ENCODE peak calls at places on chromosome 14, in nine cellular contexts. C, Z, S, A, F, Q, Y, B and L are unnamed samples.

GRCh38 chr14:105863296-105864108 is 337.1 kb downstream of the TMEM121 start:
- DNase-seq in C (no peak), B (no peak), Z (no peak), Q (peak; percentile 46), Y (peak; percentile 9), F (no peak), A (no peak), S (peak; percentile 21), L (no peak)

GRCh38 chr14:102063092-102063807 is 23.6 kb downstream of the HSP90AA1 start:
- DNase-seq in C (peak; percentile 78), Z (peak; percentile 94), Q (peak; percentile 94), A (peak; percentile 74), S (peak; percentile 90), F (peak; percentile 57), B (peak; percentile 71), Y (peak; percentile 87), L (peak; percentile 63)

GRCh38 chr14:96253140-96253539 is 2.9 kb upstream of the BDKRB1 start:
- DNase-seq in Y (no peak), A (no peak), S (no peak), B (no peak), Q (no peak), F (no peak), C (peak; percentile 96), Z (peak; percentile 92), L (no peak)

GRCh38 chr14:105097797-105098127 is 32.5 kb upstream of the GPR132 start:
- DNase-seq in A (no peak), C (no peak), B (no peak), Q (no peak), Y (no peak), F (no peak), S (no peak), Z (no peak), L (no peak)

GRCh38 chr14:73850940-73851339 is 691 bp upstream of the PTGR2 start:
- DNase-seq in Q (no peak), C (no peak), S (no peak), B (no peak), F (no peak), A (no peak), Z (peak; percentile 21), Y (no peak), L (no peak)

GRCh38 chr14:92417759-92418158 is 94.8 kb downstream of the SLC24A4 start:
- DNase-seq in Q (no peak), F (no peak), Y (no peak), S (no peak), B (no peak), Z (peak; percentile 18), C (no peak), A (no peak), L (no peak)

GRCh38 chr14:21199611-21200570 is 44.0 kb upstream of the OR5AU1 start:
- DNase-seq in S (no peak), F (no peak), Q (no peak), Z (no peak), Y (no peak), C (no peak), B (no peak), A (no peak), L (no peak)

GRCh38 chr14:90820958-90821357 is 4.7 kb upstream of the TTC7B start:
- DNase-seq in Y (peak; percentile 48), Z (peak; percentile 36), S (peak; percentile 43), A (no peak), B (peak; percentile 46), Q (no peak), C (peak; percentile 75), F (peak; percentile 52), L (no peak)

GRCh38 chr14:23360496-23360895 is 4.5 kb downstream of the EFS start:
- DNase-seq in Q (no peak), A (no peak), B (no peak), Z (no peak), Y (no peak), C (no peak), F (no peak), S (no peak), L (no peak)

GRCh38 chr14:21233457-21234076 is 35.7 kb downstream of the HNRNPC start:
- DNase-seq in Y (no peak), F (no peak), S (no peak), Z (peak; percentile 36), B (no peak), Q (no peak), C (no peak), A (peak; percentile 15), L (no peak)

GRCh38 chr14:88385212-88386101 is at the start of gene SPATA7:
- DNase-seq in C (peak; percentile 85), Y (peak; percentile 95), S (peak; percentile 94), Z (peak; percentile 94), B (peak; percentile 89), A (peak; percentile 93), F (peak; percentile 71), Q (peak; percentile 96), L (peak; percentile 92)

GRCh38 chr14:88379706-88380343 is 5.6 kb upstream of the SPATA7 start:
- DNase-seq in Y (no peak), S (no peak), B (no peak), Z (peak; percentile 10), Q (no peak), C (no peak), A (no peak), F (no peak), L (no peak)

GRCh38 chr14:88384653-88385205 is 728 bp upstream of the SPATA7 start:
- DNase-seq in B (no peak), F (no peak), Q (no peak), A (no peak), Z (peak; percentile 25), Y (no peak), C (no peak), S (no peak), L (no peak)

GRCh38 chr14:88386395-88386794 is 938 bp downstream of the SPATA7 start:
- DNase-seq in C (no peak), B (no peak), F (no peak), S (no peak), Z (no peak), A (no peak), Y (no peak), Q (no peak), L (no peak)

GRCh38 chr14:88380405-88380804 is 5.1 kb upstream of the SPATA7 start:
- DNase-seq in Q (no peak), S (no peak), B (peak; percentile 13), A (no peak), F (no peak), C (peak; percentile 2), Z (peak; percentile 47), Y (no peak), L (no peak)
- TF ChIP-seq CTCF in Q (no peak), S (no peak), B (peak; percentile 18), A (no peak), F (no peak), C (peak; percentile 19), Z (peak; percentile 38), Y (peak; percentile 10), L (peak; percentile 43)

DNA sequence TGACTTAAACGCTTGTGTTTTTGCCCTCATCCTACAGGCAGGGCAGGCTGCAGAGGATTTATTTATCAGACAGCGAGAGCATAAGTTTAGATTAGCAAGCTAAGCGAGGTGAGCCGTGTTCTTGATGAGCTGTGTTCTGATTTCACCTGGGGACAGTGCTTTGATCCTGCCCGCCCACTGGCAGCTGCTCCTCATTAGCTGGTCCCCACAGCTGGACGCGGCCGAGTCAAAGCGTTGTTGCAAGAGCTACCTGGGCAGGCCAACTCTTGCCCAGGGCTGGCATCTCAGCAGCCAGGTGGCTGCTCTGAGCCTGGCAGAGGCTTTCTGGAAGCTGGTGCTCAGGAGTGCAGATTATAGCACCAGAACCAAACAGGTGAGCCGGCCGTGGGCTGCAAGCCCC is 46.8 kb upstream of the BEGAIN start:
- DNase-seq in B (no peak), Y (no peak), A (no peak), S (no peak), F (no peak), C (no peak), Z (no peak), Q (no peak), L (no peak)
- TF ChIP-seq CTCF in B (no peak), Y (no peak), A (no peak), S (no peak), F (no peak), C (no peak), Z (no peak), Q (no peak), L (no peak)

GRCh38 chr14:68612049-68612448 is 180.8 kb downstream of the ZFP36L1 start:
- DNase-seq in A (no peak), C (no peak), B (no peak), Z (peak; percentile 40), F (no peak), S (no peak), Y (no peak), Q (peak; percentile 21), L (no peak)

GRCh38 chr14:68611611-68612010 is 181.3 kb downstream of the ZFP36L1 start:
- DNase-seq in F (no peak), Q (no peak), B (no peak), Z (no peak), C (no peak), Y (peak; percentile 61), S (peak; percentile 39), A (no peak), L (no peak)

GRCh38 chr14:68619805-68620574 is 172.9 kb downstream of the ZFP36L1 start:
- DNase-seq in Q (no peak), F (no peak), B (no peak), C (peak; percentile 55), Y (no peak), S (no peak), Z (peak; percentile 39), A (no peak), L (no peak)

GRCh38 chr14:68621400-68622365 is 171.2 kb downstream of the ZFP36L1 start:
- DNase-seq in Y (no peak), B (no peak), Z (peak; percentile 67), F (no peak), C (peak; percentile 60), Q (peak; percentile 39), S (no peak), A (no peak), L (no peak)

GRCh38 chr14:68616255-68616902 is 176.5 kb downstream of the ZFP36L1 start:
- DNase-seq in Z (peak; percentile 53), Q (no peak), B (no peak), C (no peak), S (no peak), Y (no peak), A (no peak), F (no peak), L (no peak)
- TF ChIP-seq CTCF in Z (no peak), Q (no peak), B (no peak), C (no peak), S (no peak), Y (no peak), A (no peak), F (no peak), L (no peak)

DNA sequence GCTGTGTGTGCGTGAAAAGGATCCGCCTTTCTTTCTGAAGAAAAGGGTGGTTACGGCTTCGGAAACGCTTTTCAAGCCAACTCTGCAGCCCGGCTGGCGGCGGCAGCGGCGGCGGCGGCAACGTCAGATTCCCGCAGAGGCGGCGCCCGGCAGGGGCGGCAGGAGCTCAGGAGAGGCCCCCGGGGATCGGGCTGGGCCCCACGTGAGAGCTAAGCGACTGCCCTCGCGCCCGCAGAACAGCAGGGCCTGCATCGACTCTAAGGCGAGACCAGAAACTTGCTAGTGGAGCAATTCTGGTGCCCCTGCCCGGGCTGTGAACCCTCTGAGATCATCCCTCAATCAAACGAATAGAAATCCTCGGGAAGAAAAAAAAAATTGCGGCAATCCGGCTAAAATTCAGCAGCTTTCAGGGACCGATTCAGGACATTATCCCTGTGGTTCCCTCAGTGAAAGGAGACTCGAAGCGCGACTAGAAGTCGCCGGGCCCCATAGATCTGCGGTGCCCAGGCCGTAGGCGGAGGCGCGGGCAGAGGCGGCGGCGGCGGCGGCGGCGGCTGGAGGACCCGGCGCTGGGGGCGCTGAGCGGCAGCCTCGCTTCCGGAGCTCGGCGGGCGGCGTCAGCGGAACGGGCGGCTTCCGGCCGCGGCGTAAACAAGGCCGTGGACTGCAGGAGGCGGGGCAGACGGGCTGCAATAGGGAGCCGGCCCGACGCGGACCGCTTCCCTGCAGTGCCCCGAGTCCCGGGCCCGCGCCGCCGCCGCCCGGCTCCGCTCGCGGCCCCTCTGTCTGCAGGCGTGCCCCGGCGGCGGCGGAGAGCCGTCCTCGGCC is at the start of gene KLHDC2:
- DNase-seq in F (peak; percentile 86), S (peak; percentile 93), Y (peak; percentile 93), Z (peak; percentile 94), A (peak; percentile 92), B (peak; percentile 90), Q (peak; percentile 97), C (peak; percentile 75), L (peak; percentile 79)
- TF ChIP-seq CTCF in F (no peak), S (no peak), Y (peak; percentile 33), Z (peak; percentile 24), A (no peak), B (peak; percentile 75), Q (peak; percentile 25), C (no peak), L (peak; percentile 50)